ENCODE peak calls at places on chromosomes 11 and 22, in seven cellular contexts. N, Q, O, L, R, M and K are unnamed samples.

GRCh38 chr11:125190549-125190948 is 26.0 kb downstream of the PKNOX2 start:
- DNase-seq in N (no peak), R (peak; percentile 41), L (no peak), Q (no peak), O (no peak), M (no peak), K (no peak)

GRCh38 chr11:86116996-86117705 is 48.3 kb upstream of the PICALM start:
- DNase-seq in L (no peak), Q (no peak), M (peak; percentile 73), O (no peak), N (no peak), R (no peak), K (no peak)

GRCh38 chr11:6232899-6233298 is 1.5 kb downstream of the FHIP1B start:
- DNase-seq in N (no peak), M (no peak), Q (no peak), L (no peak), O (no peak), R (no peak), K (no peak)

GRCh38 chr11:118398797-118399564 is 2.4 kb upstream of the ATP5MG start:
- DNase-seq in R (no peak), M (no peak), O (no peak), N (no peak), Q (peak; percentile 54), L (no peak), K (peak; percentile 83)

GRCh38 chr11:134606251-134606650 is 194.2 kb upstream of the B3GAT1 start:
- DNase-seq in O (no peak), M (no peak), L (no peak), Q (no peak), N (no peak), R (no peak), K (no peak)

GRCh38 chr11:117070016-117070415 is 28.2 kb downstream of the SIK3 start:
- DNase-seq in L (no peak), N (no peak), M (peak; percentile 82), O (no peak), R (no peak), Q (no peak), K (no peak)

GRCh38 chr11:35141538-35141937 is 2.6 kb downstream of the CD44 start:
- DNase-seq in M (peak; percentile 73), R (no peak), O (no peak), Q (no peak), N (no peak), L (no peak), K (no peak)

GRCh38 chr11:120820040-120820439 is 203.9 kb upstream of the TBCEL start:
- DNase-seq in L (no peak), O (no peak), Q (no peak), R (no peak), N (no peak), M (no peak), K (no peak)

GRCh38 chr11:56706486-56706885 is 7.6 kb downstream of the OR9G1 start:
- DNase-seq in N (no peak), Q (no peak), R (no peak), M (no peak), O (no peak), L (no peak), K (no peak)

GRCh38 chr11:47616726-47617416 is 22.7 kb upstream of the C1QTNF4 start:
- DNase-seq in R (peak; percentile 60), Q (peak; percentile 53), N (peak; percentile 21), O (peak; percentile 77), L (no peak), M (peak; percentile 46), K (peak; percentile 43)

GRCh38 chr22:28594784-28595324 is 84.8 kb downstream of the TTC28 start:
- DNase-seq in M (peak; percentile 61), R (peak; percentile 74), N (peak; percentile 35), L (peak; percentile 60), Q (peak; percentile 62), O (peak; percentile 82), K (peak; percentile 66)

GRCh38 chr11:786235-787083 is 3.4 kb downstream of the CEND1 start:
- DNase-seq in M (no peak), R (no peak), L (no peak), Q (no peak), O (no peak), N (no peak), K (no peak)

GRCh38 chr11:779955-780532 is 2.8 kb upstream of the GATD1 start:
- DNase-seq in R (no peak), L (no peak), O (no peak), M (no peak), N (no peak), Q (no peak), K (no peak)

GRCh38 chr11:782264-783174 is 5.2 kb upstream of the GATD1 start:
- DNase-seq in N (no peak), R (no peak), M (no peak), Q (no peak), O (no peak), L (no peak), K (no peak)

GRCh38 chr11:787084-787675 is 2.7 kb downstream of the CEND1 start:
- DNase-seq in N (no peak), R (no peak), M (no peak), Q (no peak), O (no peak), L (no peak), K (no peak)

DNA sequence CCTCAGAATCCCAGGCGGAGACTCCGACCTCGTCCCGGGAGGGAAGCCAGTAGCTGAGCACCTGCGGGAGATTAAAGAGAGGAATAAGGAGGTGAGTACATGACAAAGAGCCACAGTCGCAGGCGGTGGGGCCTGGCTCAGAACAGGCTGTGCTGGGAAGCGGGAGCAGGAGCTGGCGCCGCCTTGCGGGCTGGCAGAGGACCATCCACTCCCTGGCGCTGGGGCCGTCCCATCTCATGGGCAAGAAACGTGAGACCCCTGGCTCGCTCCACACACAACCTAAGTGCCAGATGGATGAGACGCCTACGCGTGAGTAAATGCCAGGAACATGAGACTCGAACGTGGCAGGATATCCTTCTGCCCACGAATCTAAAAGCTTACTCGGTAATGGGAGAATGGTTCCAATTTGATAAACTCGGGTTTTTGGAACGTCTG is 6.3 kb downstream of the CEND1 start:
- DNase-seq in M (peak; percentile 80), L (peak; percentile 91), O (peak; percentile 98), N (peak; percentile 78), Q (no peak), R (peak; percentile 94), K (no peak)
- TF ChIP-seq CTCF in M (peak; percentile 80), L (peak; percentile 84), O (peak; percentile 95), N (peak; percentile 94), Q (no peak), R (peak; percentile 83), K (no peak)

GRCh38 chr11:15975742-15976141 is 380.6 kb downstream of the SOX6 start:
- DNase-seq in Q (no peak), R (no peak), L (no peak), N (no peak), M (no peak), O (no peak), K (no peak)
- TF ChIP-seq EZH2phosphoT487 in Q (no peak), R (no peak), L (no peak), N (no peak), M (no peak), O (no peak), K (no peak)

GRCh38 chr11:83801799-83802198 is 515.6 kb upstream of the CCDC90B start:
- DNase-seq in R (no peak), Q (no peak), O (peak; percentile 64), L (no peak), N (no peak), M (peak; percentile 22), K (peak; percentile 30)
- TF ChIP-seq CTCF in R (peak; percentile 35), Q (peak; percentile 44), O (peak; percentile 40), L (peak; percentile 32), N (peak; percentile 36), M (peak; percentile 48), K (peak; percentile 21)

GRCh38 chr11:57764527-57764926 is 2.9 kb downstream of the CTNND1 start:
- DNase-seq in Q (no peak), L (no peak), O (no peak), M (no peak), R (no peak), N (no peak), K (no peak)

GRCh38 chr11:57764972-57765371 is 3.4 kb downstream of the CTNND1 start:
- DNase-seq in L (no peak), Q (no peak), N (no peak), M (no peak), R (no peak), O (no peak), K (no peak)

GRCh38 chr11:57762235-57762866 is 749 bp downstream of the CTNND1 start:
- DNase-seq in O (no peak), L (peak; percentile 39), N (no peak), M (peak; percentile 23), Q (no peak), R (peak; percentile 35), K (no peak)

GRCh38 chr11:57761301-57762234 is at the start of gene CTNND1:
- DNase-seq in O (peak; percentile 98), Q (no peak), M (peak; percentile 98), N (peak; percentile 95), R (peak; percentile 93), L (peak; percentile 91), K (no peak)

DNA sequence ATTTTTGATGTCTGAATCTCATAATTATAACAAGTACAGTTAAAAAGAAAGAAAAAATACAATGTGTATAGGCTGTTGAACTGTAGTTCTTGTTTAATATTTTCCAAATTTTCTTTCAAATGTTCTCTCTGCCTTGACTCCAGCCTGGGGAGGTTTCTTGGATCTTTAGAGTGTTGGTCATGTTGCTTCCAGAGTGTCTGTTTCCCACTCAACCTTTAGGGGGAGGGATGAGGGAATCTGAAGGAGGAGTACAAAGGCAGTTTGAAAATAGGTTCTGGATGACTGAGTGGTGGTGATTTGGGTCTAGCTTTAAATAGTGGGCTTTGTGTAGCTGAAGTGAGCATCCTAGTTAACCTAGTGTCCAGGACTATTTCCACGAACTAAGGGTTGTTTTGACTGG is 2.0 kb downstream of the CTNND1 start:
- DNase-seq in M (peak; percentile 66), R (peak; percentile 55), L (peak; percentile 45), O (peak; percentile 73), Q (no peak), N (no peak), K (no peak)
- TF ChIP-seq EZH2phosphoT487 in M (no peak), R (no peak), L (no peak), O (no peak), Q (no peak), N (no peak), K (no peak)

GRCh38 chr11:65637794-65638317 is at the start of gene SIPA1:
- DNase-seq in L (peak; percentile 96), M (peak; percentile 91), R (peak; percentile 95), Q (peak; percentile 75), N (peak; percentile 73), O (peak; percentile 96), K (peak; percentile 71)
- TF ChIP-seq CTCF in L (peak; percentile 56), M (peak; percentile 57), R (peak; percentile 58), Q (no peak), N (peak; percentile 51), O (peak; percentile 67), K (peak; percentile 13)

GRCh38 chr11:17972987-17973386 is 39.9 kb downstream of the SERGEF start:
- DNase-seq in M (peak; percentile 35), R (peak; percentile 80), L (peak; percentile 61), O (peak; percentile 92), N (peak; percentile 60), Q (no peak), K (no peak)
- TF ChIP-seq EZH2phosphoT487 in M (no peak), R (no peak), L (no peak), O (no peak), N (no peak), Q (no peak), K (no peak)

DNA sequence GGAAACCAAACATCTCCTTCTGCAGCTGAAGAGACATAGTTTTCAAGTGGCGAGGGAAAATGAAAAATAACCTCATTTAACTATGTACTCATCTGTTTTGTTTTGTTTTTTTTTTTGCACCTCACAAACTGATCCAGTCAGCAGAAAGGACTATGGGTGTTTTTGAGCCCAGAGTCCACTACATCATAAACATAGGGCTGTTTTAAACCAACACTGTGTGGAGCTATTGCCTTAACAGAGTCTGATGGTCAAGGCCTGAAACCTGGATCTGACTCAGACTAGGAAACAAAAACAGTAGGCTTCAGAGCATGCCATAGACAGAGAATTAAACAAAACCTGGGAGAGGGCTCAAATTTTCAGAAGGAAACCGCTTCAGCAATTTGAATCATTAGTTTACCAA is 99.3 kb upstream of the FSHB start:
- DNase-seq in M (no peak), L (no peak), O (no peak), Q (no peak), N (no peak), R (no peak), K (no peak)
- TF ChIP-seq CTCF in M (no peak), L (peak; percentile 42), O (peak; percentile 27), Q (no peak), N (no peak), R (no peak), K (no peak)